ENCODE peak calls at places on chromosomes 7 and 10, in ten cellular contexts. Y is right cardiac atrium, H is nephron progenitor cell, Z is dermis microvascular lymphatic vessel endothelial cell, U is aorta, I is psoas muscle, Q is GM03348, A is stromal cell of bone marrow, J is A549, V is anterior cingulate cortex. T is an unnamed sample.

GRCh38 chr10:17735166-17735941 is 16.6 kb upstream of the TMEM236 start:
- DNase-seq in Y (peak; percentile 59), H (no peak), Z (no peak), U (peak; percentile 82), I (peak; percentile 58), Q (no peak), A (peak; percentile 14), J (no peak), V (no peak), T (no peak)

GRCh38 chr10:71233491-71233892 is 21.1 kb downstream of the UNC5B start:
- DNase-seq in Y (peak; percentile 15), H (no peak), Z (no peak), U (no peak), I (no peak), Q (no peak), A (no peak), J (no peak), V (no peak), T (no peak)

GRCh38 chr10:132688580-132689420 is 97.1 kb downstream of the NKX6-2 start:
- DNase-seq in Y (no peak), H (no peak), Z (no peak), U (peak; percentile 14), I (peak; percentile 23), Q (no peak), A (no peak), J (no peak), V (no peak), T (no peak)

GRCh38 chr7:43572516-43573049 is 10.3 kb upstream of the STK17A start:
- DNase-seq in Y (no peak), H (no peak), Z (peak; percentile 55), U (peak; percentile 56), I (no peak), Q (peak; percentile 90), A (peak; percentile 100), J (peak; percentile 94), V (peak; percentile 28), T (peak; percentile 100)

GRCh38 chr10:110615057-110615630 is 29.0 kb upstream of the RBM20 start:
- DNase-seq in Y (no peak), H (no peak), Z (no peak), U (no peak), I (no peak), Q (no peak), A (no peak), J (no peak), V (no peak), T (no peak)

GRCh38 chr10:30027057-30028005 is 32.1 kb downstream of the JCAD start:
- DNase-seq in Y (peak; percentile 66), H (peak; percentile 17), Z (no peak), U (peak; percentile 68), I (peak; percentile 69), Q (no peak), A (no peak), J (peak; percentile 32), V (no peak), T (no peak)

GRCh38 chr10:55820478-55820877 is 540.6 kb downstream of the ZWINT start:
- DNase-seq in Y (no peak), H (no peak), Z (no peak), U (no peak), I (no peak), Q (no peak), A (no peak), J (no peak), V (no peak), T (no peak)

GRCh38 chr7:57638651-57639050 is 188.7 kb downstream of the ZNF716 start:
- DNase-seq in Y (no peak), H (no peak), Z (no peak), U (no peak), I (no peak), Q (no peak), A (no peak), J (no peak), V (no peak), T (no peak)

GRCh38 chr10:22758862-22759261 is 44.5 kb upstream of the PIP4K2A start:
- DNase-seq in Y (no peak), H (no peak), Z (no peak), U (no peak), I (no peak), Q (no peak), A (no peak), J (no peak), V (no peak), T (no peak)

GRCh38 chr7:91249506-91250233 is 14.6 kb upstream of the FZD1 start:
- DNase-seq in Y (no peak), H (no peak), Z (no peak), U (no peak), I (no peak), Q (peak; percentile 80), A (no peak), J (peak; percentile 6), V (no peak), T (peak; percentile 70)

GRCh38 chr10:16741540-16741939 is 75.7 kb downstream of the RSU1 start:
- DNase-seq in Y (no peak), H (no peak), Z (no peak), U (no peak), I (no peak), Q (no peak), A (no peak), J (no peak), V (no peak), T (no peak)

GRCh38 chr7:106629521-106629920 is 31.4 kb downstream of the CCDC71L start:
- DNase-seq in Y (no peak), H (no peak), Z (no peak), U (no peak), I (no peak), Q (peak; percentile 65), A (peak; percentile 17), J (no peak), V (no peak), T (no peak)

GRCh38 chr10:116926426-116926825 is 77.1 kb downstream of the ENO4 start:
- DNase-seq in Y (no peak), H (no peak), Z (no peak), U (no peak), I (no peak), Q (no peak), A (no peak), J (no peak), V (no peak), T (no peak)

GRCh38 chr7:149854611-149855367 is 16.6 kb downstream of the ZNF862 start:
- DNase-seq in Y (peak; percentile 68), H (peak; percentile 27), Z (no peak), U (no peak), I (no peak), Q (no peak), A (no peak), J (no peak), V (peak; percentile 31), T (peak; percentile 90)

GRCh38 chr10:1939016-1939415 is 201.7 kb upstream of the ADARB2 start:
- DNase-seq in Y (no peak), H (no peak), Z (no peak), U (no peak), I (no peak), Q (no peak), A (no peak), J (no peak), V (no peak), T (no peak)

GRCh38 chr10:124508907-124509454 is 47.4 kb downstream of the LHPP start:
- DNase-seq in Y (no peak), H (no peak), Z (no peak), U (no peak), I (no peak), Q (no peak), A (no peak), J (no peak), V (no peak), T (no peak)

GRCh38 chr7:20164420-20165145 is 52.6 kb downstream of the MACC1 start:
- DNase-seq in Y (no peak), H (no peak), Z (no peak), U (no peak), I (no peak), Q (peak; percentile 60), A (peak; percentile 58), J (no peak), V (no peak), T (no peak)